ENCODE peak calls at places on chromosomes 1 and 21, in ten cellular contexts. E is stomach, B is HepG2, U is uterus, O is sigmoid colon, T is esophagus muscularis mucosa, P is adrenal gland, W is tibial nerve, Z is HCT116, I is IMR-90. H is an unnamed sample.

GRCh38 chr1:201172336-201172735 is 18.1 kb upstream of the TMEM9 start:
- DNase-seq in Z (no peak), I (no peak), P (no peak), U (no peak), T (no peak), W (no peak), E (no peak), B (no peak), O (no peak), H (no peak)

GRCh38 chr1:181501612-181502011 is 18.3 kb downstream of the CACNA1E start:
- DNase-seq in T (no peak), B (no peak), O (no peak), W (no peak), U (no peak), E (no peak), I (no peak), P (no peak), Z (no peak), H (no peak)

GRCh38 chr1:54549181-54549924 is 1.3 kb downstream of the ACOT11 start:
- DNase-seq in B (no peak), I (no peak), O (no peak), P (no peak), W (no peak), E (no peak), Z (no peak), U (peak), T (no peak), H (no peak)

GRCh38 chr21:17118638-17119384 is 394.0 kb upstream of the CXADR start:
- DNase-seq in P (peak), Z (no peak), E (no peak), B (no peak), I (no peak), U (no peak), T (no peak), W (no peak), O (no peak), H (no peak)

GRCh38 chr1:185775505-185775904 is 41.3 kb downstream of the HMCN1 start:
- DNase-seq in U (no peak), P (no peak), E (no peak), Z (no peak), O (no peak), T (no peak), I (no peak), W (no peak), B (no peak), H (no peak)

GRCh38 chr1:187038789-187039188 is 210.0 kb downstream of the PLA2G4A start:
- DNase-seq in I (peak), U (no peak), P (no peak), T (no peak), Z (peak), O (no peak), E (no peak), B (no peak), W (no peak), H (no peak)

GRCh38 chr1:171916315-171916771 is 75.0 kb downstream of the DNM3 start:
- DNase-seq in U (no peak), P (no peak), W (no peak), T (no peak), Z (peak), O (no peak), E (no peak), B (no peak), I (no peak), H (no peak)

GRCh38 chr1:151988405-151988851 is 5.2 kb downstream of the S100A10 start:
- DNase-seq in O (no peak), U (no peak), P (peak), Z (peak), I (peak), W (no peak), T (no peak), E (no peak), B (no peak), H (no peak)

GRCh38 chr1:63893976-63894375 is 120.2 kb downstream of the ROR1 start:
- DNase-seq in E (no peak), T (no peak), O (no peak), P (no peak), W (no peak), I (no peak), Z (no peak), B (no peak), U (no peak), H (no peak)

GRCh38 chr1:25795955-25796806 is 3.8 kb upstream of the SELENON start:
- DNase-seq in W (no peak), T (no peak), Z (no peak), U (no peak), O (no peak), I (no peak), P (no peak), B (no peak), E (peak), H (peak)

GRCh38 chr1:25797939-25798338 is 2.1 kb upstream of the SELENON start:
- DNase-seq in Z (no peak), O (no peak), E (peak), T (no peak), I (no peak), W (no peak), P (no peak), U (no peak), B (peak), H (no peak)

GRCh38 chr1:25798666-25799345 is 1.2 kb upstream of the SELENON start:
- DNase-seq in Z (no peak), U (no peak), T (no peak), W (no peak), O (no peak), I (no peak), P (no peak), E (no peak), B (no peak), H (no peak)

GRCh38 chr1:25795227-25795626 is 4.8 kb upstream of the SELENON start:
- DNase-seq in W (no peak), O (no peak), B (no peak), U (no peak), T (no peak), P (no peak), E (no peak), Z (no peak), I (peak), H (no peak)

GRCh38 chr1:25796807-25797458 is 3.1 kb upstream of the SELENON start:
- DNase-seq in T (peak), Z (peak), U (peak), O (peak), W (peak), I (peak), P (peak), E (peak), B (peak), H (peak)
- TF ChIP-seq CTCF in T (peak), Z (peak), U (peak), O (peak), W (peak), I (peak), P (peak), E (peak), B (peak), H (peak)

GRCh38 chr1:8856689-8857412 is 21.6 kb downstream of the ENO1 start:
- DNase-seq in O (no peak), I (no peak), T (no peak), P (peak), W (no peak), E (no peak), Z (no peak), B (peak), U (no peak), H (no peak)
- TF ChIP-seq POLR2A in O (no peak), I (no peak), T (no peak), P (no peak), W (no peak), E (no peak), Z (no peak), B (peak), U (no peak), H (no peak)

GRCh38 chr1:21339402-21340229 is 49.4 kb upstream of the ECE1 start:
- DNase-seq in Z (no peak), P (no peak), T (no peak), W (no peak), U (no peak), O (no peak), B (no peak), E (no peak), I (no peak), H (no peak)
- H3K27ac ChIP-seq in Z (no peak), P (peak), T (peak), W (peak), U (peak), O (peak), B (peak), E (peak), I (peak), H (peak)

GRCh38 chr1:177490786-177491185 is 320.0 kb downstream of the BRINP2 start:
- DNase-seq in I (no peak), P (no peak), U (no peak), T (no peak), E (no peak), Z (no peak), W (no peak), B (no peak), O (no peak), H (no peak)

GRCh38 chr1:177490240-177490639 is 319.5 kb downstream of the BRINP2 start:
- DNase-seq in B (no peak), P (no peak), I (no peak), U (no peak), Z (no peak), T (no peak), W (no peak), E (no peak), O (no peak), H (no peak)

GRCh38 chr1:177495878-177496277 is 325.1 kb downstream of the BRINP2 start:
- DNase-seq in B (no peak), W (no peak), O (no peak), U (no peak), P (no peak), E (no peak), T (no peak), I (peak), Z (no peak), H (no peak)
- TF ChIP-seq CTCF in B (no peak), W (no peak), O (no peak), U (no peak), P (no peak), E (no peak), T (no peak), I (no peak), Z (no peak), H (no peak)

DNA sequence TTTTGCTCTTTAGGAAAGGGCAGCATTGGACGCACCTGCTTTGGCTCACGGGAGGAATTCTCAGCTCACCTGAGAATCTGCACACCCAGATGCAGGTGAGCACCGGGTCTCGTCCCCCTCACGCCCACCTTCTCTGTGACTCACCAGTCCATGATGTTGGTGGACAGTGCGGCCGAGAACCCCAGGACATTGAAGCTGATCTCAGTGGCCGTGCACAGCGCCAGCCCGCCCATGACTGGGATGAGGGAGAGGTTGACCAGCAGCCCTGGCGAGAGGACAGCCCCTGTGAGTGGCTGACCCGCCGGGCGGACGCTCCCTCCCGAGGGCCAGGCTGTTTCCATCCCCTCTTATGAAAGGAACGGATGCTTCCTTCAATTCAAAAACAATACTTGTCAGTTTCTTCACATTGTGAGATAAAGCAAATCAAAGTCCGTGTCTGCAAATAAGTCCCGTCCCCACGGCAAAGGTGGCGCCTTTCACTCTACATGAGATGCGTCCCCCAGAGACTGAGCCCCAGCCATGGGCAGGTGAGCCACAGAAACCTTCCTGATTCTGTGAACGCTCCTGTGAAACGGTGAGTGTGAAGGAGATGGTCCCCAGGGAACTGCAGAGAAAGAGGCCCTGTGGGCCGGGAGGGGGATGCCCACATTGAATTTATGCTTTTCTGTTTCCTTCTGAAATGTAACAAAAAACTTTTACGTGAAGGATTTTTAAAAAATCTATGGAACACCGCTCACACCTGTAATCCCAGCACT is 12.7 kb upstream of the CDK11B start:
- DNase-seq in B (no peak), E (peak), T (no peak), W (no peak), O (peak), P (peak), I (no peak), U (no peak), Z (no peak), H (no peak)
- TF ChIP-seq POLR2A in B (no peak), E (no peak), T (no peak), W (no peak), O (no peak), P (no peak), I (no peak), U (no peak), Z (no peak), H (no peak)

DNA sequence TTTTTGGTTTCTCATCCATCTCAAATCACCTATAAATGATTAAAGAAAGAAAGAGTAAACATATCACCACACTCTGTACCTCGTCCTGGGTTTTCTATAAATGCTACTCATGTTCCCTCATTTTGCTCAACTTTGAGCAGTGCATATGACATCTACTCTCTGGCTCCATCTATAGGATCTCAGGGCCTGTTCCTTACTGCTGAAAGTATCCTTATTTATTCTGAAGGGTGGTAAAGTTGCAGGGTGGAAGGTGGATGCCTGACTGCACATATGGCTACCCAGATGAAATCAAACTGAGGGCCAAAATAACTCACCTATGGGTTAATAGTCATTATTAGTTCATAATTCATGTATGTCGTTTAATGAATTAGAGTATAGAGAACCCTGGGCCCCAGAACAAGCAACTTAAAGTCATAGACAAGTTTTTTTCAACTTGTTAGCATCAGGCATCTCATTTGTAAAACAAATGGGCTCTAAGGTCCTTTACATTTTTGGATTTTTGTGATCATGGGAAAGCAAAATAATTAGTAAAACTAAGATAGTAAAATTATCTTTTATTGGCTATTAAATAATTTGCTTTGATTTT is 46.5 kb downstream of the NCF2 start:
- DNase-seq in I (peak), Z (peak), W (peak), U (no peak), T (no peak), O (no peak), P (no peak), B (peak), E (no peak), H (peak)
- H3K27ac ChIP-seq in I (no peak), Z (no peak), W (no peak), U (no peak), T (no peak), O (no peak), P (no peak), B (no peak), E (no peak), H (no peak)

GRCh38 chr1:162633327-162633762 is 1.1 kb downstream of the DDR2 start:
- DNase-seq in W (no peak), B (no peak), Z (no peak), O (no peak), E (no peak), P (no peak), I (peak), U (no peak), T (no peak), H (no peak)
- TF ChIP-seq CTCF in W (no peak), B (no peak), Z (no peak), O (no peak), E (no peak), P (no peak), I (peak), U (no peak), T (no peak), H (no peak)

DNA sequence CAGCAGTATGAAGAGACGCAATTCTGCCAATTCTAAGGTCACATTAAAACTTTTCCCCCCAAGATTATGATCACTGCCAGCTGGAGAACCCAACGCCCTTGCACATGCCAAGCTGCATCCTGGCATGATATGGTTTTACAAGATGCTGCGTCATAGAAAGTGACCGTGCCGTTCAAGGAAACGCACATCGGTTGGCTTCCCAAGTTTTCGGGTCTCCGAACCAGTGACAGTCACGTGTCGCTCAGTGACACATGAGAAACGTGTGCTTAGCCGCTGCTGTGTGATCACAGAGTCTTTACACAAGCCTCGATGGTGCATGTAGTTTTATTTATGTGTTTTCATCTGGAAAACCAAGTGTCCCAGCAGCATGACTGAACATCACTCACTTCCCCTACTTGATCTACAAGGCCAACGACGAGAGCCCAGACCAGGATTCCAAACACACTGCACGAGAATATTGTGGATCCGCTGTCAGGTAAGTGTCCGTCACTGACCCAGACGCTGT is 7.4 kb downstream of the SMIM1 start:
- DNase-seq in P (peak), I (no peak), W (no peak), T (no peak), B (no peak), O (no peak), Z (no peak), U (no peak), E (no peak), H (no peak)
- TF ChIP-seq POLR2A in P (no peak), I (no peak), W (no peak), T (no peak), B (peak), O (no peak), Z (no peak), U (no peak), E (no peak), H (no peak)

GRCh38 chr1:93556291-93556690 is 108.4 kb downstream of the FNBP1L start:
- DNase-seq in E (no peak), W (no peak), I (no peak), T (no peak), U (no peak), O (no peak), B (no peak), Z (no peak), P (no peak), H (no peak)
- H3K27ac ChIP-seq in E (peak), W (no peak), I (no peak), T (no peak), U (no peak), O (peak), B (no peak), Z (no peak), P (no peak), H (no peak)

H was measured in prostate gland.